ENCODE peak calls at places on chromosomes 13 and 19, in ten cellular contexts. One of them, this sample, is unnamed.

GRCh38 chr13:32650705-32651311 is 64.6 kb downstream of the PDS5B start:
- DNase-seq in transverse colon: peak; percentile 58
- DNase-seq in hypothalamus: no peak
- DNase-seq in stimulated activated CD8-positive, alpha-beta memory T cell treated with anti-CD3 and anti-CD28 coated beads, Interleukin-4, amount 100 ng/mL, for 4 hours: peak; percentile 23
- DNase-seq in AG10803: peak; percentile 63
- DNase-seq in cardiac fibroblast: peak; percentile 77
- DNase-seq in RWPE1: peak; percentile 25
- DNase-seq in PC-9: peak; percentile 46
- DNase-seq in NCI-H774: no peak
- DNase-seq in EH: peak; percentile 70
- DNase-seq in this sample: no peak

GRCh38 chr19:41911889-41912731 is 16.1 kb downstream of the ERFL start:
- DNase-seq in transverse colon: no peak
- DNase-seq in hypothalamus: no peak
- DNase-seq in stimulated activated CD8-positive, alpha-beta memory T cell treated with anti-CD3 and anti-CD28 coated beads, Interleukin-4, amount 100 ng/mL, for 4 hours: no peak
- DNase-seq in AG10803: no peak
- DNase-seq in cardiac fibroblast: no peak
- DNase-seq in RWPE1: no peak
- DNase-seq in PC-9: no peak
- DNase-seq in NCI-H774: no peak
- DNase-seq in EH: no peak
- DNase-seq in this sample: no peak

GRCh38 chr13:64369121-64369520 is 2861.0 kb downstream of the PCDH9 start:
- DNase-seq in transverse colon: no peak
- DNase-seq in hypothalamus: no peak
- DNase-seq in stimulated activated CD8-positive, alpha-beta memory T cell treated with anti-CD3 and anti-CD28 coated beads, Interleukin-4, amount 100 ng/mL, for 4 hours: no peak
- DNase-seq in AG10803: no peak
- DNase-seq in cardiac fibroblast: peak; percentile 6
- DNase-seq in RWPE1: no peak
- DNase-seq in PC-9: no peak
- DNase-seq in NCI-H774: no peak
- DNase-seq in EH: peak; percentile 18
- DNase-seq in this sample: no peak

GRCh38 chr13:106738279-106738678 is 170.3 kb upstream of the ARGLU1 start:
- DNase-seq in transverse colon: no peak
- DNase-seq in hypothalamus: no peak
- DNase-seq in stimulated activated CD8-positive, alpha-beta memory T cell treated with anti-CD3 and anti-CD28 coated beads, Interleukin-4, amount 100 ng/mL, for 4 hours: no peak
- DNase-seq in AG10803: no peak
- DNase-seq in cardiac fibroblast: no peak
- DNase-seq in RWPE1: no peak
- DNase-seq in PC-9: no peak
- DNase-seq in NCI-H774: no peak
- DNase-seq in EH: no peak
- DNase-seq in this sample: no peak

GRCh38 chr13:75635621-75636338 is at the start of gene LMO7:
- DNase-seq in transverse colon: peak; percentile 61
- DNase-seq in hypothalamus: no peak
- DNase-seq in stimulated activated CD8-positive, alpha-beta memory T cell treated with anti-CD3 and anti-CD28 coated beads, Interleukin-4, amount 100 ng/mL, for 4 hours: peak; percentile 12
- DNase-seq in AG10803: peak; percentile 82
- DNase-seq in cardiac fibroblast: peak; percentile 55
- DNase-seq in RWPE1: peak; percentile 29
- DNase-seq in PC-9: peak; percentile 37
- DNase-seq in NCI-H774: peak; percentile 12
- DNase-seq in EH: peak; percentile 84
- DNase-seq in this sample: no peak

GRCh38 chr19:40219721-40220276 is 1.6 kb upstream of the TTC9B start:
- DNase-seq in transverse colon: no peak
- DNase-seq in hypothalamus: no peak
- DNase-seq in stimulated activated CD8-positive, alpha-beta memory T cell treated with anti-CD3 and anti-CD28 coated beads, Interleukin-4, amount 100 ng/mL, for 4 hours: no peak
- DNase-seq in AG10803: peak; percentile 17
- DNase-seq in cardiac fibroblast: peak; percentile 63
- DNase-seq in RWPE1: peak; percentile 82
- DNase-seq in PC-9: peak; percentile 74
- DNase-seq in NCI-H774: peak; percentile 21
- DNase-seq in EH: peak; percentile 77
- DNase-seq in this sample: no peak

GRCh38 chr13:29935309-29935981 is 85.0 kb upstream of the UBL3 start:
- DNase-seq in transverse colon: peak; percentile 51
- DNase-seq in hypothalamus: no peak
- DNase-seq in stimulated activated CD8-positive, alpha-beta memory T cell treated with anti-CD3 and anti-CD28 coated beads, Interleukin-4, amount 100 ng/mL, for 4 hours: peak; percentile 24
- DNase-seq in AG10803: no peak
- DNase-seq in cardiac fibroblast: no peak
- DNase-seq in RWPE1: no peak
- DNase-seq in PC-9: no peak
- DNase-seq in NCI-H774: no peak
- DNase-seq in EH: no peak
- DNase-seq in this sample: no peak

GRCh38 chr19:16461630-16462051 is 10.1 kb downstream of the EPS15L1 start:
- DNase-seq in transverse colon: no peak
- DNase-seq in hypothalamus: no peak
- DNase-seq in stimulated activated CD8-positive, alpha-beta memory T cell treated with anti-CD3 and anti-CD28 coated beads, Interleukin-4, amount 100 ng/mL, for 4 hours: no peak
- DNase-seq in AG10803: no peak
- DNase-seq in cardiac fibroblast: no peak
- DNase-seq in RWPE1: no peak
- DNase-seq in PC-9: no peak
- DNase-seq in NCI-H774: no peak
- DNase-seq in EH: no peak
- DNase-seq in this sample: no peak

GRCh38 chr19:13817018-13817614 is 21.9 kb downstream of the ZSWIM4 start:
- DNase-seq in transverse colon: peak; percentile 82
- DNase-seq in hypothalamus: no peak
- DNase-seq in stimulated activated CD8-positive, alpha-beta memory T cell treated with anti-CD3 and anti-CD28 coated beads, Interleukin-4, amount 100 ng/mL, for 4 hours: no peak
- DNase-seq in AG10803: no peak
- DNase-seq in cardiac fibroblast: no peak
- DNase-seq in RWPE1: no peak
- DNase-seq in PC-9: no peak
- DNase-seq in NCI-H774: peak; percentile 72
- DNase-seq in EH: peak; percentile 22
- DNase-seq in this sample: no peak

GRCh38 chr13:21917046-21918010 is 246.5 kb downstream of the FGF9 start:
- DNase-seq in transverse colon: no peak
- DNase-seq in hypothalamus: no peak
- DNase-seq in stimulated activated CD8-positive, alpha-beta memory T cell treated with anti-CD3 and anti-CD28 coated beads, Interleukin-4, amount 100 ng/mL, for 4 hours: no peak
- DNase-seq in AG10803: no peak
- DNase-seq in cardiac fibroblast: no peak
- DNase-seq in RWPE1: no peak
- DNase-seq in PC-9: no peak
- DNase-seq in NCI-H774: no peak
- DNase-seq in EH: no peak
- DNase-seq in this sample: no peak

GRCh38 chr19:48696353-48697010 is 711 bp downstream of the FUT2 start:
- DNase-seq in transverse colon: peak; percentile 41
- DNase-seq in hypothalamus: no peak
- DNase-seq in stimulated activated CD8-positive, alpha-beta memory T cell treated with anti-CD3 and anti-CD28 coated beads, Interleukin-4, amount 100 ng/mL, for 4 hours: no peak
- DNase-seq in AG10803: no peak
- DNase-seq in cardiac fibroblast: no peak
- DNase-seq in RWPE1: no peak
- DNase-seq in PC-9: no peak
- DNase-seq in NCI-H774: no peak
- DNase-seq in EH: peak; percentile 18
- DNase-seq in this sample: no peak

GRCh38 chr19:19615086-19615485 is 3.4 kb downstream of the PBX4 start:
- DNase-seq in transverse colon: no peak
- DNase-seq in hypothalamus: no peak
- DNase-seq in stimulated activated CD8-positive, alpha-beta memory T cell treated with anti-CD3 and anti-CD28 coated beads, Interleukin-4, amount 100 ng/mL, for 4 hours: peak; percentile 36
- DNase-seq in AG10803: peak; percentile 58
- DNase-seq in cardiac fibroblast: no peak
- DNase-seq in RWPE1: no peak
- DNase-seq in PC-9: peak; percentile 91
- DNase-seq in NCI-H774: no peak
- DNase-seq in EH: peak; percentile 76
- DNase-seq in this sample: no peak

GRCh38 chr13:101397742-101398141 is 18.6 kb downstream of the NALCN start:
- DNase-seq in transverse colon: no peak
- DNase-seq in hypothalamus: no peak
- DNase-seq in stimulated activated CD8-positive, alpha-beta memory T cell treated with anti-CD3 and anti-CD28 coated beads, Interleukin-4, amount 100 ng/mL, for 4 hours: no peak
- DNase-seq in AG10803: peak; percentile 73
- DNase-seq in cardiac fibroblast: peak; percentile 8
- DNase-seq in RWPE1: peak; percentile 81
- DNase-seq in PC-9: no peak
- DNase-seq in NCI-H774: no peak
- DNase-seq in EH: peak; percentile 95
- DNase-seq in this sample: no peak

GRCh38 chr19:3670258-3670795 is 29.9 kb downstream of the PIP5K1C start:
- DNase-seq in transverse colon: peak; percentile 68
- DNase-seq in hypothalamus: no peak
- DNase-seq in stimulated activated CD8-positive, alpha-beta memory T cell treated with anti-CD3 and anti-CD28 coated beads, Interleukin-4, amount 100 ng/mL, for 4 hours: no peak
- DNase-seq in AG10803: peak; percentile 87
- DNase-seq in cardiac fibroblast: peak; percentile 93
- DNase-seq in RWPE1: no peak
- DNase-seq in PC-9: no peak
- DNase-seq in NCI-H774: no peak
- DNase-seq in EH: peak; percentile 98
- DNase-seq in this sample: no peak

GRCh38 chr19:11948646-11949045 is 16.2 kb upstream of the ZNF763 start:
- DNase-seq in transverse colon: no peak
- DNase-seq in hypothalamus: no peak
- DNase-seq in stimulated activated CD8-positive, alpha-beta memory T cell treated with anti-CD3 and anti-CD28 coated beads, Interleukin-4, amount 100 ng/mL, for 4 hours: no peak
- DNase-seq in AG10803: no peak
- DNase-seq in cardiac fibroblast: no peak
- DNase-seq in RWPE1: no peak
- DNase-seq in PC-9: no peak
- DNase-seq in NCI-H774: no peak
- DNase-seq in EH: no peak
- DNase-seq in this sample: no peak

GRCh38 chr19:23075031-23075733 is 41.6 kb upstream of the ZNF730 start:
- DNase-seq in transverse colon: peak; percentile 19
- DNase-seq in hypothalamus: peak; percentile 51
- DNase-seq in stimulated activated CD8-positive, alpha-beta memory T cell treated with anti-CD3 and anti-CD28 coated beads, Interleukin-4, amount 100 ng/mL, for 4 hours: no peak
- DNase-seq in AG10803: peak; percentile 46
- DNase-seq in cardiac fibroblast: peak; percentile 73
- DNase-seq in RWPE1: no peak
- DNase-seq in PC-9: peak; percentile 53
- DNase-seq in NCI-H774: peak; percentile 78
- DNase-seq in EH: peak; percentile 74
- DNase-seq in this sample: no peak

GRCh38 chr13:32178763-32179162 is 136.4 kb downstream of the ZAR1L start:
- DNase-seq in transverse colon: no peak
- DNase-seq in hypothalamus: no peak
- DNase-seq in stimulated activated CD8-positive, alpha-beta memory T cell treated with anti-CD3 and anti-CD28 coated beads, Interleukin-4, amount 100 ng/mL, for 4 hours: no peak
- DNase-seq in AG10803: no peak
- DNase-seq in cardiac fibroblast: no peak
- DNase-seq in RWPE1: no peak
- DNase-seq in PC-9: no peak
- DNase-seq in NCI-H774: no peak
- DNase-seq in EH: no peak
- DNase-seq in this sample: no peak

GRCh38 chr13:93345642-93346220 is 119.1 kb downstream of the GPC6 start:
- DNase-seq in transverse colon: no peak
- DNase-seq in hypothalamus: no peak
- DNase-seq in stimulated activated CD8-positive, alpha-beta memory T cell treated with anti-CD3 and anti-CD28 coated beads, Interleukin-4, amount 100 ng/mL, for 4 hours: no peak
- DNase-seq in AG10803: peak; percentile 49
- DNase-seq in cardiac fibroblast: no peak
- DNase-seq in RWPE1: no peak
- DNase-seq in PC-9: no peak
- DNase-seq in NCI-H774: no peak
- DNase-seq in EH: peak; percentile 21
- DNase-seq in this sample: no peak

GRCh38 chr13:102965802-102966201 is 100.4 kb downstream of the SLC10A2 start:
- DNase-seq in transverse colon: no peak
- DNase-seq in hypothalamus: no peak
- DNase-seq in stimulated activated CD8-positive, alpha-beta memory T cell treated with anti-CD3 and anti-CD28 coated beads, Interleukin-4, amount 100 ng/mL, for 4 hours: no peak
- DNase-seq in AG10803: no peak
- DNase-seq in cardiac fibroblast: no peak
- DNase-seq in RWPE1: no peak
- DNase-seq in PC-9: no peak
- DNase-seq in NCI-H774: no peak
- DNase-seq in EH: no peak
- DNase-seq in this sample: no peak

GRCh38 chr19:31023038-31023437 is 326.2 kb downstream of the TSHZ3 start:
- DNase-seq in transverse colon: no peak
- DNase-seq in hypothalamus: no peak
- DNase-seq in stimulated activated CD8-positive, alpha-beta memory T cell treated with anti-CD3 and anti-CD28 coated beads, Interleukin-4, amount 100 ng/mL, for 4 hours: no peak
- DNase-seq in AG10803: no peak
- DNase-seq in cardiac fibroblast: no peak
- DNase-seq in RWPE1: no peak
- DNase-seq in PC-9: no peak
- DNase-seq in NCI-H774: no peak
- DNase-seq in EH: no peak
- DNase-seq in this sample: no peak

GRCh38 chr19:32830231-32831014 is 39.1 kb downstream of the SLC7A9 start:
- DNase-seq in transverse colon: no peak
- DNase-seq in hypothalamus: no peak
- DNase-seq in stimulated activated CD8-positive, alpha-beta memory T cell treated with anti-CD3 and anti-CD28 coated beads, Interleukin-4, amount 100 ng/mL, for 4 hours: no peak
- DNase-seq in AG10803: peak; percentile 60
- DNase-seq in cardiac fibroblast: no peak
- DNase-seq in RWPE1: no peak
- DNase-seq in PC-9: peak; percentile 51
- DNase-seq in NCI-H774: no peak
- DNase-seq in EH: peak; percentile 88
- DNase-seq in this sample: no peak

GRCh38 chr13:61040180-61040579 is 375.5 kb downstream of the PCDH20 start:
- DNase-seq in transverse colon: no peak
- DNase-seq in hypothalamus: no peak
- DNase-seq in stimulated activated CD8-positive, alpha-beta memory T cell treated with anti-CD3 and anti-CD28 coated beads, Interleukin-4, amount 100 ng/mL, for 4 hours: no peak
- DNase-seq in AG10803: no peak
- DNase-seq in cardiac fibroblast: no peak
- DNase-seq in RWPE1: no peak
- DNase-seq in PC-9: no peak
- DNase-seq in NCI-H774: no peak
- DNase-seq in EH: no peak
- DNase-seq in this sample: no peak

GRCh38 chr13:109275848-109276247 is 510.5 kb downstream of the IRS2 start:
- DNase-seq in transverse colon: peak; percentile 40
- DNase-seq in hypothalamus: no peak
- DNase-seq in stimulated activated CD8-positive, alpha-beta memory T cell treated with anti-CD3 and anti-CD28 coated beads, Interleukin-4, amount 100 ng/mL, for 4 hours: no peak
- DNase-seq in AG10803: no peak
- DNase-seq in cardiac fibroblast: no peak
- DNase-seq in RWPE1: peak; percentile 12
- DNase-seq in PC-9: no peak
- DNase-seq in NCI-H774: no peak
- DNase-seq in EH: no peak
- DNase-seq in this sample: no peak

GRCh38 chr13:25738797-25739196 is 313.0 kb downstream of the SHISA2 start:
- DNase-seq in transverse colon: no peak
- DNase-seq in hypothalamus: no peak
- DNase-seq in stimulated activated CD8-positive, alpha-beta memory T cell treated with anti-CD3 and anti-CD28 coated beads, Interleukin-4, amount 100 ng/mL, for 4 hours: no peak
- DNase-seq in AG10803: no peak
- DNase-seq in cardiac fibroblast: peak; percentile 10
- DNase-seq in RWPE1: no peak
- DNase-seq in PC-9: no peak
- DNase-seq in NCI-H774: no peak
- DNase-seq in EH: no peak
- DNase-seq in this sample: no peak

GRCh38 chr13:95341441-95341840 is 40.2 kb upstream of the ABCC4 start:
- DNase-seq in transverse colon: no peak
- DNase-seq in hypothalamus: no peak
- DNase-seq in stimulated activated CD8-positive, alpha-beta memory T cell treated with anti-CD3 and anti-CD28 coated beads, Interleukin-4, amount 100 ng/mL, for 4 hours: no peak
- DNase-seq in AG10803: peak; percentile 80
- DNase-seq in cardiac fibroblast: peak; percentile 15
- DNase-seq in RWPE1: no peak
- DNase-seq in PC-9: no peak
- DNase-seq in NCI-H774: no peak
- DNase-seq in EH: peak; percentile 55
- DNase-seq in this sample: no peak

GRCh38 chr13:97327071-97327470 is 104.9 kb downstream of the MBNL2 start:
- DNase-seq in transverse colon: no peak
- DNase-seq in hypothalamus: no peak
- DNase-seq in stimulated activated CD8-positive, alpha-beta memory T cell treated with anti-CD3 and anti-CD28 coated beads, Interleukin-4, amount 100 ng/mL, for 4 hours: no peak
- DNase-seq in AG10803: no peak
- DNase-seq in cardiac fibroblast: no peak
- DNase-seq in RWPE1: no peak
- DNase-seq in PC-9: no peak
- DNase-seq in NCI-H774: no peak
- DNase-seq in EH: no peak
- DNase-seq in this sample: no peak

GRCh38 chr13:99442273-99442895 is 58.9 kb upstream of the TM9SF2 start:
- DNase-seq in transverse colon: peak; percentile 47
- DNase-seq in hypothalamus: no peak
- DNase-seq in stimulated activated CD8-positive, alpha-beta memory T cell treated with anti-CD3 and anti-CD28 coated beads, Interleukin-4, amount 100 ng/mL, for 4 hours: peak; percentile 16
- DNase-seq in AG10803: peak; percentile 46
- DNase-seq in cardiac fibroblast: peak; percentile 68
- DNase-seq in RWPE1: peak; percentile 40
- DNase-seq in PC-9: peak; percentile 49
- DNase-seq in NCI-H774: peak; percentile 21
- DNase-seq in EH: peak; percentile 60
- DNase-seq in this sample: no peak

GRCh38 chr19:19460761-19461265 is 54.5 kb downstream of the TSSK6 start:
- DNase-seq in transverse colon: peak; percentile 52
- DNase-seq in hypothalamus: peak; percentile 9
- DNase-seq in stimulated activated CD8-positive, alpha-beta memory T cell treated with anti-CD3 and anti-CD28 coated beads, Interleukin-4, amount 100 ng/mL, for 4 hours: no peak
- DNase-seq in AG10803: peak; percentile 49
- DNase-seq in cardiac fibroblast: peak; percentile 29
- DNase-seq in RWPE1: no peak
- DNase-seq in PC-9: no peak
- DNase-seq in NCI-H774: no peak
- DNase-seq in EH: peak; percentile 63
- DNase-seq in this sample: no peak